ENCODE peak calls at places on chromosomes 2 and 18, in seven cellular contexts. I, A, Q, O, W, U and S are unnamed samples.

GRCh38 chr2:150280255-150280654 is 207.2 kb downstream of the RND3 start:
- DNase-seq in I (no peak), A (no peak), Q (no peak), O (no peak), W (no peak), U (no peak), S (no peak)

GRCh38 chr2:190343500-190344274 is at the start of gene INPP1:
- DNase-seq in I (peak), A (no peak), Q (peak), O (no peak), W (no peak), U (no peak), S (peak)

GRCh38 chr2:127103243-127104165 is 3.5 kb downstream of the BIN1 start:
- DNase-seq in I (peak), A (no peak), Q (no peak), O (no peak), W (no peak), U (no peak), S (no peak)

GRCh38 chr2:74555610-74556103 is 1.1 kb downstream of the DOK1 start:
- DNase-seq in I (no peak), A (no peak), Q (no peak), O (no peak), W (no peak), U (no peak), S (no peak)

GRCh38 chr2:144348846-144349245 is 171.1 kb downstream of the ZEB2 start:
- DNase-seq in I (no peak), A (no peak), Q (no peak), O (no peak), W (no peak), U (no peak), S (no peak)

GRCh38 chr2:133229974-133230373 is 338.3 kb downstream of the NCKAP5 start:
- DNase-seq in I (no peak), A (no peak), Q (no peak), O (no peak), W (no peak), U (no peak), S (no peak)

GRCh38 chr2:232342635-232343565 is 35.7 kb upstream of the ALPP start:
- DNase-seq in I (no peak), A (no peak), Q (no peak), O (no peak), W (no peak), U (no peak), S (no peak)

GRCh38 chr2:71882949-71883472 is 264.7 kb downstream of the CYP26B1 start:
- DNase-seq in I (peak), A (peak), Q (no peak), O (peak), W (no peak), U (no peak), S (no peak)

GRCh38 chr2:216665717-216666116 is 29.6 kb downstream of the IGFBP5 start:
- DNase-seq in I (peak), A (peak), Q (no peak), O (no peak), W (no peak), U (peak), S (no peak)

GRCh38 chr2:237097911-237098702 is 12.4 kb downstream of the COPS8 start:
- DNase-seq in I (no peak), A (no peak), Q (no peak), O (no peak), W (no peak), U (no peak), S (no peak)

GRCh38 chr2:39118786-39119499 is 1.9 kb downstream of the SOS1 start:
- DNase-seq in I (no peak), A (no peak), Q (no peak), O (no peak), W (no peak), U (no peak), S (no peak)

GRCh38 chr2:31580321-31581117 is at the start of gene SRD5A2:
- DNase-seq in I (peak), A (no peak), Q (no peak), O (no peak), W (no peak), U (no peak), S (no peak)

GRCh38 chr2:82013641-82014040 is 1709.1 kb upstream of the LRRTM1 start:
- DNase-seq in I (no peak), A (no peak), Q (no peak), O (no peak), W (no peak), U (peak), S (no peak)

GRCh38 chr2:126857502-126857901 is 41.2 kb upstream of the TEX51 start:
- DNase-seq in I (no peak), A (no peak), Q (no peak), O (no peak), W (no peak), U (no peak), S (no peak)

GRCh38 chr18:6881034-6881800 is 151.7 kb downstream of the ARHGAP28 start:
- DNase-seq in I (no peak), A (no peak), Q (no peak), O (no peak), W (no peak), U (no peak), S (no peak)
- TF ChIP-seq TAF1 in I (no peak), A (no peak), Q (no peak), O (no peak), W (no peak), U (no peak), S (no peak)

GRCh38 chr2:3657881-3658280 is at the start of gene ALLC:
- DNase-seq in I (no peak), A (no peak), Q (no peak), O (no peak), W (no peak), U (no peak), S (no peak)

GRCh38 chr2:3654464-3655225 is 3.4 kb upstream of the ALLC start:
- DNase-seq in I (no peak), A (no peak), Q (no peak), O (no peak), W (no peak), U (no peak), S (no peak)

GRCh38 chr2:3655871-3656761 is 1.9 kb upstream of the ALLC start:
- DNase-seq in I (no peak), A (no peak), Q (no peak), O (no peak), W (no peak), U (no peak), S (no peak)

GRCh38 chr2:3659447-3660432 is 1.7 kb downstream of the ALLC start:
- DNase-seq in I (no peak), A (peak), Q (no peak), O (no peak), W (no peak), U (no peak), S (no peak)

DNA sequence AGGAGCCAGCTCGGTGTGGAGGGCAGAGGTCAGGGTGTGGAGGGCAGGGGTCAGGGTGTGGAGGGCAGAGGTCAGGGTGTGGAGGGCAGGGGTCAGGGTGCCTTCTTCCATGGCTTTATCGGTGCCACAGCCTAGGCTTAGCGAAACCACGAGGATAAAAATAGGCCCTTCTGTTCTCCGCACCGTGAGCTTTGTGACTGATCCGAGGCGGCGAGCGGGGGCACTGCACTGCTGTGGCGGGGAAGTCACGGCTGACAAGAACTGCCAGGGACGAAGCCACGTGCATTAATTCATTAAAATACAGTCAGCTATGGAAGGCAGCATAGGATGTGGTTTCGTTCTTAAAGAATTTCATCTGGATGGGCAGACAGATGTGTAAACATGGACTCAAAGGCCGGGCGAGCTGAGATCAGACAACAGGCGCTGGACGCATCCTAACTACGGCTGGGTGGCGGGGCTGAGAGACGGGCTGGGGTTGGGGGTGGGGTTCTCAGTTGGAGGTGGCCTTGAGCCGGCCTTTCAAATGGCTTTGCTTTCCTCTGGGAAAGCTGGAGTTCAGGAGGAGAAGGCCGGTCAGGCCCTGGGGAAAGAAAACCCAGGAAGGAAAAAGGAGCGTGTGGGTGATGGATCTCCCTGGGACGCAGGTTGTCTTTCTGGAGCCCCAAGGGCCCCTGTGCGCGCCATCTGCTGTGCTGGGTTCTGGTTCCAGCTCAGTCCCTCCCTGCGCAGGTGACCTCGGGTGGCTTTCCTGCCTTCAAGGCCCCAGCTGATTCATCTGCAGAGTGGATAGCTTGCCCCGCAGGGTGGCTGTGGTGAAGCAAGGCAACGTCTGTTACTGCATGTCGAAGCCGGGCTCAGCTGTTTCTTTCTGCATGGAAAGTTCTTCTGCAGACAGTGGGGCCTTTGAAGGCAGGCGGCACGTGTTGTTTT is 973 bp upstream of the ALLC start:
- DNase-seq in I (no peak), A (peak), Q (no peak), O (no peak), W (no peak), U (no peak), S (no peak)
- TF ChIP-seq POLR2AphosphoS5 in I (no peak), A (no peak), Q (no peak), O (no peak), W (no peak), U (no peak), S (no peak)

GRCh38 chr2:37920570-37920969 is 4.5 kb upstream of the RMDN2 start:
- DNase-seq in I (no peak), A (peak), Q (no peak), O (no peak), W (no peak), U (no peak), S (no peak)
- TF ChIP-seq TAF1 in I (no peak), A (no peak), Q (no peak), O (no peak), W (no peak), U (no peak), S (no peak)

DNA sequence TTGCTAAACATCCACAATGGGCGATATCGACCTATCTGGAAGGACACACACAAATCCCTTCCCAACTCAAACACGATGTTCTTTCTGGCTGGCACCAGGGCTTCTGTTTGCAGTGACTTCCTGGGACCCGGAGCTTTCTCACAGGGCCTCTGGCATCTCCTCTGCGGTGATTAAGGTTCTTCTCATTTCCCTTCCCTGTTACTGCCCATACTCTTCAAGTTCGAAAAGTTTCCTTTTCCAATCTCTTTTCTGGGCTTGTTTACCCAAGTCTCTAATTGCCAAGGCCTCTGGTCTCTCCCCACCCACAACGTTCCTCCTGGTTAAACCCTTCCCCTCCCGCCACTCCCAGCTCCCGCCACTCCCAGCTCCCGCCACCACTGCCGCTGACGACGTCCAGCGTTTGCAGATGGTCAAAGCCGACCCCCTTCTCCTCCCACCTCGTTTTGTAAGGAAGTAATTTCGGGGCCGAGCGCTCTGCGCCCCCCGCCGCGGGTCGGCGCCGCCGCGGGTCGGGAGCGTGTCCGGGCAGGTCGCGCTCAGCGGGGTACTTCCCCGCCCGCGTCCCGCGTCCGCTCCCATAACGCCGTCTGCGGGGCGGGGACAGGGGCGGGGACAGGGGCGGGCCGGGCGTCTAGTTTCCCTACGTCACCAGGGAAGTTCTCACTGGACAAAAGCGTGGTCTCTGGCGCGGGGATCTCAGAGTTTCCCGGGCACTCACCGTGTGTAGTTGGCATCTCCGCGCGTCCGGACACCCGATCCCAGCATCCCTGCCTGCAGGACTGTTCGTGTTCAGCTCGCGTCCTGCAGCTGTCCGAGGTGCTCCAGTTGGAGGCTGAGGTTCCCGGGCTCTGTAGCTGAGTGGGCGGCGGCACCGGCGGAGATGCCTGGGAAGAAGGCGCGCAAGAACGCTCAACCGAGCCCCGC is at the start of gene PMAIP1:
- DNase-seq in I (peak), A (peak), Q (peak), O (peak), W (no peak), U (peak), S (peak)
- TF ChIP-seq POLR2AphosphoS5 in I (peak), A (peak), Q (peak), O (peak), W (peak), U (peak), S (peak)

GRCh38 chr2:120937736-120938131 is 202.1 kb downstream of the GLI2 start:
- DNase-seq in I (no peak), A (no peak), Q (no peak), O (no peak), W (no peak), U (no peak), S (no peak)
- TF ChIP-seq TAF1 in I (no peak), A (no peak), Q (no peak), O (no peak), W (no peak), U (no peak), S (no peak)

GRCh38 chr2:165803123-165803760 is 9.2 kb upstream of the GALNT3 start:
- DNase-seq in I (no peak), A (no peak), Q (no peak), O (no peak), W (no peak), U (no peak), S (no peak)

GRCh38 chr2:165810418-165810817 is 16.4 kb upstream of the GALNT3 start:
- DNase-seq in I (no peak), A (no peak), Q (no peak), O (no peak), W (no peak), U (no peak), S (no peak)

GRCh38 chr2:165801176-165801575 is 7.1 kb upstream of the GALNT3 start:
- DNase-seq in I (no peak), A (no peak), Q (no peak), O (no peak), W (no peak), U (no peak), S (no peak)

DNA sequence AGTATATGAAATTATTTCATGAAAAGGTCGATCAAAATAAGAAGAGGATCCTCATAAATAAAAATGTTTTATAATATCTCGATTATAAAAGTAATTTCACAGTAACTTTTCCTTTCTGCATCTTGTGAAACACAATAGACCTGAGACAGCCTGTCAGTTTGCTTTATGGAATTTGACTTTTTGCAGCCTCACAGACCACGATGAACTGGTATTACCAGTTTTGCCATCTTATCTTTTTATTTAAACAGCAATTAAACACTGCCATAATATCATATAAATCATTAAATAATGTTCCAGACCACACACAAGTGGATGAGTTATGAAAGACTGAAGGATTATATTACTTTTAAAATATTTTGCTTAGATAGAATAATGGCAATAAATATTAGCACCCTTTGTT is 10.7 kb upstream of the GALNT3 start:
- DNase-seq in I (no peak), A (no peak), Q (no peak), O (no peak), W (no peak), U (no peak), S (no peak)
- TF ChIP-seq POLR2AphosphoS5 in I (no peak), A (no peak), Q (no peak), O (no peak), W (no peak), U (no peak), S (no peak)